ENCODE peak calls at places on chromosomes 2 and 18, in eight cellular contexts. A is H4; O is stimulated activated CD4-positive, alpha-beta T cell treated with anti-CD3 and anti-CD28 coated beads, Interleukin-1b, Interleukin-23, amount 100 ng/mL, for 1 hour; R is anterior cingulate cortex; W is CD8-positive, alpha-beta T cell; C is AG04450; H is heart left ventricle; K is prostate gland. X is an unnamed sample.

GRCh38 chr2:126666003-126666402 is 10.0 kb downstream of the GYPC start:
- DNase-seq in A (no peak), O (no peak), R (no peak), W (no peak), C (no peak), H (no peak), K (no peak), X (no peak)

GRCh38 chr2:24613154-24613814 is 122.2 kb downstream of the NCOA1 start:
- DNase-seq in A (peak; percentile 6), O (no peak), R (no peak), W (peak; percentile 6), C (peak; percentile 27), H (no peak), K (no peak), X (no peak)

GRCh38 chr2:201118957-201119848 is 3.2 kb downstream of the CFLAR start:
- DNase-seq in A (peak; percentile 38), O (no peak), R (no peak), W (no peak), C (peak; percentile 8), H (no peak), K (no peak), X (no peak)

GRCh38 chr2:85583667-85584353 is 421 bp upstream of the VAMP5 start:
- DNase-seq in A (no peak), O (no peak), R (no peak), W (peak; percentile 40), C (no peak), H (no peak), K (no peak), X (no peak)

GRCh38 chr18:3625717-3626091 is 175.7 kb downstream of the TGIF1 start:
- DNase-seq in A (no peak), O (no peak), R (no peak), W (no peak), C (no peak), H (no peak), K (no peak), X (no peak)

GRCh38 chr2:234373791-234374508 is 122.9 kb downstream of the ARL4C start:
- DNase-seq in A (no peak), O (no peak), R (no peak), W (no peak), C (no peak), H (no peak), K (no peak), X (no peak)

GRCh38 chr2:101474752-101475384 is at the start of gene RFX8:
- DNase-seq in A (peak; percentile 61), O (peak; percentile 16), R (no peak), W (peak; percentile 20), C (peak; percentile 74), H (no peak), K (no peak), X (no peak)

GRCh38 chr18:31998880-31999279 is 19.7 kb upstream of the RNF125 start:
- DNase-seq in A (no peak), O (no peak), R (no peak), W (no peak), C (no peak), H (no peak), K (no peak), X (no peak)

GRCh38 chr2:100321881-100322820 is at the start of gene LONRF2:
- DNase-seq in A (no peak), O (no peak), R (peak; percentile 41), W (no peak), C (no peak), H (peak; percentile 46), K (peak; percentile 30), X (peak; percentile 6)

GRCh38 chr2:70994055-70994444 is 623 bp downstream of the TEX261 start:
- DNase-seq in A (no peak), O (no peak), R (no peak), W (no peak), C (no peak), H (no peak), K (no peak), X (no peak)

GRCh38 chr2:27653397-27653796 is 10.0 kb downstream of the SUPT7L start:
- DNase-seq in A (no peak), O (no peak), R (no peak), W (no peak), C (no peak), H (no peak), K (no peak), X (no peak)

GRCh38 chr18:58967643-58968291 is 103.1 kb downstream of the ZNF532 start:
- DNase-seq in A (peak; percentile 64), O (no peak), R (no peak), W (no peak), C (peak; percentile 8), H (no peak), K (no peak), X (no peak)

GRCh38 chr2:223759569-223760430 is 77.6 kb downstream of the AP1S3 start:
- DNase-seq in A (peak; percentile 61), O (no peak), R (no peak), W (no peak), C (no peak), H (no peak), K (no peak), X (no peak)

GRCh38 chr2:224086226-224086911 is 47.3 kb upstream of the SERPINE2 start:
- DNase-seq in A (peak; percentile 50), O (no peak), R (no peak), W (no peak), C (no peak), H (no peak), K (no peak), X (no peak)

GRCh38 chr2:212495076-212495475 is 43.5 kb downstream of the ERBB4 start:
- DNase-seq in A (no peak), O (no peak), R (no peak), W (no peak), C (no peak), H (no peak), K (no peak), X (no peak)

GRCh38 chr2:6923319-6923718 is 6.1 kb downstream of the RNF144A start:
- DNase-seq in A (no peak), O (no peak), R (no peak), W (no peak), C (no peak), H (no peak), K (no peak), X (no peak)

GRCh38 chr2:218708086-218708485 is 2.5 kb upstream of the TTLL4 start:
- DNase-seq in A (no peak), O (no peak), R (no peak), W (no peak), C (no peak), H (no peak), K (no peak), X (no peak)

GRCh38 chr2:188978291-188979081 is 4.3 kb downstream of the COL3A1 start:
- DNase-seq in A (peak; percentile 73), O (no peak), R (no peak), W (no peak), C (no peak), H (peak; percentile 17), K (no peak), X (no peak)

GRCh38 chr18:40283560-40283959 is 1671.5 kb upstream of the PIK3C3 start:
- DNase-seq in A (no peak), O (no peak), R (no peak), W (no peak), C (no peak), H (no peak), K (no peak), X (no peak)

GRCh38 chr2:45388541-45389100 is 222.4 kb downstream of the SRBD1 start:
- DNase-seq in A (no peak), O (no peak), R (no peak), W (no peak), C (no peak), H (no peak), K (peak; percentile 34), X (no peak)

GRCh38 chr2:240435457-240435954 is at the start of gene GPC1:
- DNase-seq in A (peak; percentile 34), O (no peak), R (peak; percentile 77), W (no peak), C (no peak), H (peak; percentile 73), K (peak; percentile 72), X (peak; percentile 72)

GRCh38 chr2:215607790-215608189 is 171.9 kb upstream of the FN1 start:
- DNase-seq in A (no peak), O (no peak), R (no peak), W (no peak), C (no peak), H (no peak), K (no peak), X (no peak)

GRCh38 chr2:240205348-240205747 is 64.9 kb upstream of the OTOS start:
- DNase-seq in A (peak; percentile 56), O (peak; percentile 24), R (no peak), W (no peak), C (no peak), H (no peak), K (no peak), X (no peak)

GRCh38 chr2:146523218-146523617 is 1321.6 kb upstream of the ACVR2A start:
- DNase-seq in A (peak; percentile 7), O (no peak), R (no peak), W (no peak), C (no peak), H (no peak), K (no peak), X (no peak)

GRCh38 chr18:27185025-27185763 is at the start of gene CHST9:
- DNase-seq in A (peak; percentile 7), O (no peak), R (no peak), W (no peak), C (no peak), H (no peak), K (peak; percentile 22), X (no peak)

GRCh38 chr2:239763433-239764097 is 261.6 kb downstream of the NDUFA10 start:
- DNase-seq in A (no peak), O (no peak), R (no peak), W (no peak), C (no peak), H (no peak), K (no peak), X (no peak)

GRCh38 chr2:60318544-60318943 is 234.9 kb downstream of the BCL11A start:
- DNase-seq in A (no peak), O (no peak), R (no peak), W (no peak), C (no peak), H (no peak), K (no peak), X (peak; percentile 13)

GRCh38 chr18:40911582-40912254 is 1043.3 kb upstream of the PIK3C3 start:
- DNase-seq in A (peak; percentile 30), O (no peak), R (no peak), W (no peak), C (peak; percentile 33), H (no peak), K (no peak), X (no peak)

GRCh38 chr2:236976271-236977120 is 109.2 kb upstream of the COPS8 start:
- DNase-seq in A (no peak), O (no peak), R (no peak), W (no peak), C (no peak), H (no peak), K (no peak), X (no peak)

GRCh38 chr2:112824701-112825099 is 11.9 kb downstream of the IL1B start:
- DNase-seq in A (no peak), O (no peak), R (no peak), W (no peak), C (no peak), H (no peak), K (no peak), X (no peak)

GRCh38 chr2:218262631-218263586 is 2.1 kb downstream of the GPBAR1 start:
- DNase-seq in A (no peak), O (no peak), R (no peak), W (no peak), C (no peak), H (no peak), K (no peak), X (no peak)

GRCh38 chr2:188971316-188971930 is 2.8 kb upstream of the COL3A1 start:
- DNase-seq in A (no peak), O (no peak), R (no peak), W (no peak), C (no peak), H (no peak), K (no peak), X (no peak)

GRCh38 chr2:172088245-172089004 is 3.1 kb downstream of the DLX1 start:
- DNase-seq in A (no peak), O (no peak), R (no peak), W (no peak), C (no peak), H (no peak), K (no peak), X (no peak)

GRCh38 chr2:186274936-186275575 is 211.0 kb upstream of the ZC3H15 start:
- DNase-seq in A (peak; percentile 4), O (no peak), R (no peak), W (no peak), C (peak; percentile 34), H (no peak), K (no peak), X (no peak)

X was measured in amygdala.